ENCODE peak calls at places on chromosomes 16 and 17, in four cellular contexts. P, Z, A and K are unnamed samples. For H3K4me1, the result is how much of the 10 kb centered on the place peaks cover.

GRCh38 chr17:17344507-17345293 is 41.5 kb downstream of the NT5M start:
- DNase-seq in P (no peak), Z (no peak), A (no peak), K (no peak)

GRCh38 chr17:2025220-2025621 is at the start of gene RTN4RL1:
- DNase-seq in P (peak), Z (peak), A (no peak), K (peak)

GRCh38 chr16:58661199-58661830 is 23.3 kb downstream of the SLC38A7 start:
- DNase-seq in P (no peak), Z (peak), A (peak), K (no peak)

GRCh38 chr17:38658741-38659345 is 15.9 kb downstream of the EPOP start:
- DNase-seq in P (no peak), Z (no peak), A (no peak), K (no peak)

GRCh38 chr16:621526-622105 is 9.2 kb upstream of the WFIKKN1 start:
- DNase-seq in P (no peak), Z (no peak), A (no peak), K (no peak)

GRCh38 chr17:81131486-81132196 is 33.7 kb upstream of the PVALEF start:
- DNase-seq in P (no peak), Z (no peak), A (no peak), K (no peak)

GRCh38 chr17:64216385-64217248 is 46.4 kb downstream of the TEX2 start:
- DNase-seq in P (no peak), Z (no peak), A (peak), K (no peak)

GRCh38 chr16:66622863-66623262 is 18.4 kb downstream of the CMTM3 start:
- DNase-seq in P (no peak), Z (no peak), A (peak), K (no peak)

GRCh38 chr17:50935201-50936124 is 69.3 kb upstream of the TOB1 start:
- DNase-seq in P (no peak), Z (no peak), A (no peak), K (no peak)

GRCh38 chr17:29557085-29557697 is 9.6 kb downstream of the ABHD15 start:
- DNase-seq in P (no peak), Z (no peak), A (peak), K (no peak)

GRCh38 chr17:31100840-31101239 is 6.1 kb downstream of the NF1 start:
- DNase-seq in P (no peak), Z (no peak), A (no peak), K (no peak)

GRCh38 chr17:42347198-42347597 is 41.0 kb downstream of the STAT3 start:
- DNase-seq in P (no peak), Z (peak), A (peak), K (no peak)

GRCh38 chr16:525520-526180 is 1.9 kb upstream of the CAPN15 start:
- DNase-seq in P (no peak), Z (peak), A (peak), K (no peak)

GRCh38 chr17:34257299-34257985 is 2.4 kb downstream of the CCL2 start:
- DNase-seq in P (no peak), Z (no peak), A (peak), K (no peak)

GRCh38 chr16:9929313-9929712 is 252.9 kb downstream of the GRIN2A start:
- DNase-seq in P (no peak), Z (no peak), A (no peak), K (no peak)

GRCh38 chr16:75198135-75198600 is 8.8 kb downstream of the CTRB2 start:
- DNase-seq in P (no peak), Z (no peak), A (peak), K (no peak)

DNA sequence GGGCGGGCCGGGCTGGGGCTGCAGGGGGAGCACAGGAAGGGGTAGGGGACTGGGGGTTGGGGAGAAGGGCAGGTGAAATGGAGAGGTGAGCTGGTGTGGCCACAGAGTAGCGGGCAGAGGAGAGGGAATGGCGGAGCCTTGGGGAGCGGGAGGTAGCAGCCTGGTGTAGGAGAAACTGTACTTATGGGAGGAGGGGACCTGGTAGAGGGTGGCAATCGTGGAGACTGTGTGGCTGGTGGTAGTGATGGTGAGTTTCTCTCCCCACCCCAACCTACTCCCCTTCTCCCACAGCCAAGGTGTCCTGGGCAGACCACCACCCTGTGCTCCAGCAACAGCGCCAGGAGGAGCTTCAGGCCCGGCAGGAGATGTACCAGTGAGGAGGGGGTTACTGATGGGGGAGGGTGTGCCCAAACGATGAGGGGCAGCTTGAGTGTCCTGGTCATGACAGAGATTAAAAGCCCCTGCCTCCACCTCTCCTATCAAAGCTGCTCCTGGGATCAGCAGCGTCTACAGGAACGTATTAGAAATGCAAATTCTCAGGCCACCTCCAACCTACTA is 831 bp downstream of the ALOX15B start:
- DNase-seq in P (no peak), Z (no peak), A (no peak), K (no peak)
- H3K4me3 ChIP-seq in P (no peak), Z (no peak), A (no peak), K (no peak)

GRCh38 chr17:40873255-40873654 is 6.2 kb upstream of the KRT12 start:
- DNase-seq in P (no peak), Z (no peak), A (no peak), K (no peak)

GRCh38 chr17:40873801-40874200 is 6.8 kb upstream of the KRT12 start:
- DNase-seq in P (no peak), Z (no peak), A (no peak), K (no peak)

GRCh38 chr17:40879026-40879425 is 6.0 kb downstream of the KRT20 start:
- DNase-seq in P (no peak), Z (no peak), A (no peak), K (no peak)

GRCh38 chr17:40883031-40883430 is 2.0 kb downstream of the KRT20 start:
- DNase-seq in P (no peak), Z (no peak), A (no peak), K (no peak)

GRCh38 chr17:40878044-40878443 is 7.0 kb downstream of the KRT20 start:
- DNase-seq in P (no peak), Z (no peak), A (no peak), K (no peak)
- H3K27ac ChIP-seq in P (no peak), Z (no peak), A (no peak), K (no peak)

GRCh38 chr17:77471984-77472836 is 331.4 kb downstream of the SEC14L1 start:
- DNase-seq in P (no peak), Z (no peak), A (peak), K (peak)
- H3K4me1 ChIP-seq in P (half or more), Z (half or more), A (half or more), K (half or more)

GRCh38 chr17:4580291-4580690 is 4.0 kb upstream of the SMTNL2 start:
- DNase-seq in P (no peak), Z (no peak), A (no peak), K (no peak)
- H3K4me3 ChIP-seq in P (no peak), Z (no peak), A (no peak), K (no peak)

GRCh38 chr16:72291531-72291981 is 119.6 kb upstream of the PMFBP1 start:
- DNase-seq in P (no peak), Z (peak), A (peak), K (no peak)
- H3K27ac ChIP-seq in P (no peak), Z (peak), A (peak), K (no peak)

GRCh38 chr17:48246623-48247022 is 139.1 kb downstream of the SNX11 start:
- DNase-seq in P (no peak), Z (no peak), A (peak), K (no peak)
- H3K4me1 ChIP-seq in P (under half), Z (under half), A (under half), K (half or more)

GRCh38 chr17:49715717-49716279 is 8.0 kb upstream of the SLC35B1 start:
- DNase-seq in P (no peak), Z (no peak), A (no peak), K (peak)

GRCh38 chr17:49716952-49717351 is 9.2 kb upstream of the SLC35B1 start:
- DNase-seq in P (no peak), Z (no peak), A (no peak), K (no peak)

GRCh38 chr17:49722066-49722465 is 14.3 kb upstream of the SLC35B1 start:
- DNase-seq in P (no peak), Z (no peak), A (no peak), K (no peak)

GRCh38 chr17:49715221-49715620 is 7.5 kb upstream of the SLC35B1 start:
- DNase-seq in P (no peak), Z (no peak), A (no peak), K (peak)

DNA sequence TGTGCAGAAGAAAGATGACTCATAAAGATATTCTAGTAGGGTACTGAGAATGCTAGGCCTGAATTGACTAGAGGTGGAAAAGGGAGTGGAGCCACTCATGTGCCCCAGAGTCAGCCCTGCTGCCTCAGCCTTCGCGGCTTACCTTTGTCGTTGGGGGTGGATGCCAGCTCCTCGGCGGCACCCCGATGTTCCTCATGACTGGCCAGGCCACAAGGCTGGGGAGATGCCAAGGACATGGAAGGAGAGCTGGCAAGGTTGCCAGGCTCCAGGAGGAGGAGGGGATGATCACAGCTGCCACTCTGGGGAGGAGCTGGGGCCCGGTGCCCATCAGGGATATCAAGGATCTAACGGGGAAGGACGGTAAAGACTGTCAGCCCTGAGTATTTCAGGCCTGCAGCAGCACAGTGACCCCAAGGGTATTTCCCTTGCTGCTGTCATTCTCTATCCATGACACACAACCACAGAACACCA is 9.6 kb upstream of the SLC35B1 start:
- DNase-seq in P (no peak), Z (no peak), A (no peak), K (peak)
- H3K4me3 ChIP-seq in P (no peak), Z (no peak), A (no peak), K (no peak)

GRCh38 chr16:19841184-19841583 is 43.5 kb downstream of the GPRC5B start:
- DNase-seq in P (no peak), Z (no peak), A (no peak), K (no peak)

GRCh38 chr16:19842758-19843157 is 41.9 kb downstream of the GPRC5B start:
- DNase-seq in P (no peak), Z (no peak), A (no peak), K (no peak)

GRCh38 chr16:19840524-19841110 is 44.0 kb downstream of the GPRC5B start:
- DNase-seq in P (no peak), Z (no peak), A (no peak), K (no peak)

GRCh38 chr16:19844945-19845641 is 39.6 kb downstream of the GPRC5B start:
- DNase-seq in P (no peak), Z (no peak), A (peak), K (no peak)

GRCh38 chr16:19843371-19843770 is 41.3 kb downstream of the GPRC5B start:
- DNase-seq in P (no peak), Z (no peak), A (peak), K (no peak)
- H3K27ac ChIP-seq in P (no peak), Z (no peak), A (no peak), K (no peak)

GRCh38 chr17:8158267-8159031 is 4.3 kb downstream of the VAMP2 start:
- DNase-seq in P (peak), Z (peak), A (peak), K (peak)
- H3K4me1 ChIP-seq in P (half or more), Z (under half), A (under half), K (half or more)